ENCODE peak calls at places on chromosomes 7 and 10, in four cellular contexts. I is GM12878, L is HepG2, N is H1. Y is an unnamed sample.

GRCh38 chr10:74900297-74900696 is 73.9 kb downstream of the KAT6B start:
- DNase-seq in I (peak; percentile 48), L (no peak), N (no peak), Y (no peak)

GRCh38 chr7:148695953-148696352 is 2.8 kb upstream of the CUL1 start:
- DNase-seq in I (no peak), L (no peak), N (no peak), Y (no peak)

GRCh38 chr7:139095194-139095659 is 14.3 kb downstream of the ZC3HAV1 start:
- DNase-seq in I (peak; percentile 88), L (no peak), N (no peak), Y (no peak)

GRCh38 chr7:77799078-77799964 is 748 bp downstream of the PHTF2 start:
- DNase-seq in I (no peak), L (no peak), N (peak; percentile 79), Y (peak; percentile 13)

GRCh38 chr10:73065441-73065840 is 31.2 kb downstream of the P4HA1 start:
- DNase-seq in I (no peak), L (no peak), N (no peak), Y (no peak)

GRCh38 chr10:70115948-70116682 is 16.5 kb downstream of the AIFM2 start:
- DNase-seq in I (no peak), L (peak; percentile 59), N (peak; percentile 84), Y (peak; percentile 18)

GRCh38 chr10:112519129-112519761 is 72.2 kb downstream of the VTI1A start:
- DNase-seq in I (no peak), L (no peak), N (no peak), Y (no peak)

GRCh38 chr7:121366852-121367431 is 29.2 kb downstream of the FAM3C start:
- DNase-seq in I (no peak), L (peak; percentile 18), N (no peak), Y (no peak)

GRCh38 chr10:78210548-78210947 is 176.9 kb downstream of the RPS24 start:
- DNase-seq in I (no peak), L (no peak), N (no peak), Y (no peak)

GRCh38 chr10:71367279-71367678 is 29.4 kb upstream of the CDH23 start:
- DNase-seq in I (no peak), L (no peak), N (no peak), Y (no peak)

GRCh38 chr10:70723771-70724170 is 51.5 kb downstream of the ADAMTS14 start:
- DNase-seq in I (no peak), L (no peak), N (no peak), Y (no peak)

GRCh38 chr7:1240917-1241509 is 8.3 kb downstream of the UNCX start:
- DNase-seq in I (no peak), L (no peak), N (no peak), Y (no peak)

GRCh38 chr10:103645141-103646054 is 151.9 kb downstream of the NEURL1 start:
- DNase-seq in I (no peak), L (peak; percentile 87), N (no peak), Y (no peak)

GRCh38 chr7:95867309-95867708 is 95.0 kb downstream of the DYNC1I1 start:
- DNase-seq in I (no peak), L (no peak), N (no peak), Y (no peak)

GRCh38 chr10:79079490-79080355 is 11.0 kb downstream of the ZMIZ1 start:
- DNase-seq in I (no peak), L (no peak), N (no peak), Y (no peak)

GRCh38 chr10:5691786-5692185 is 7.1 kb downstream of the TASOR2 start:
- DNase-seq in I (no peak), L (no peak), N (no peak), Y (no peak)

GRCh38 chr10:27745719-27746363 is at the start of gene MKX:
- DNase-seq in I (no peak), L (no peak), N (peak; percentile 93), Y (no peak)

GRCh38 chr7:79461660-79462059 is 8.2 kb upstream of the MAGI2 start:
- DNase-seq in I (no peak), L (peak; percentile 88), N (no peak), Y (no peak)

GRCh38 chr10:87612107-87612506 is 47.6 kb upstream of the PAPSS2 start:
- DNase-seq in I (no peak), L (no peak), N (no peak), Y (no peak)

GRCh38 chr10:17665742-17666141 is 21.8 kb downstream of the STAM start:
- DNase-seq in I (no peak), L (peak; percentile 20), N (no peak), Y (no peak)

GRCh38 chr7:33982425-33982786 is 77.1 kb downstream of the BMPER start:
- DNase-seq in I (no peak), L (no peak), N (no peak), Y (no peak)

GRCh38 chr7:5282464-5283316 is at the start of gene SLC29A4:
- DNase-seq in I (no peak), L (no peak), N (no peak), Y (no peak)

GRCh38 chr10:75353183-75353582 is 48.4 kb downstream of the ZNF503 start:
- DNase-seq in I (no peak), L (no peak), N (no peak), Y (no peak)

GRCh38 chr7:106101726-106102125 is 10.4 kb downstream of the SYPL1 start:
- DNase-seq in I (no peak), L (no peak), N (no peak), Y (no peak)

GRCh38 chr10:75544923-75545322 is 113.5 kb downstream of the LRMDA start:
- DNase-seq in I (no peak), L (no peak), N (no peak), Y (no peak)

GRCh38 chr10:93547522-93547921 is 18.9 kb upstream of the FFAR4 start:
- DNase-seq in I (no peak), L (no peak), N (no peak), Y (no peak)

GRCh38 chr10:93542358-93542791 is 24.1 kb upstream of the FFAR4 start:
- DNase-seq in I (no peak), L (no peak), N (no peak), Y (no peak)

GRCh38 chr10:93541402-93542357 is 24.8 kb upstream of the FFAR4 start:
- DNase-seq in I (no peak), L (peak; percentile 13), N (peak; percentile 83), Y (peak; percentile 23)
- TF ChIP-seq SUZ12 in I (no peak), L (no peak), N (no peak), Y (no peak)

DNA sequence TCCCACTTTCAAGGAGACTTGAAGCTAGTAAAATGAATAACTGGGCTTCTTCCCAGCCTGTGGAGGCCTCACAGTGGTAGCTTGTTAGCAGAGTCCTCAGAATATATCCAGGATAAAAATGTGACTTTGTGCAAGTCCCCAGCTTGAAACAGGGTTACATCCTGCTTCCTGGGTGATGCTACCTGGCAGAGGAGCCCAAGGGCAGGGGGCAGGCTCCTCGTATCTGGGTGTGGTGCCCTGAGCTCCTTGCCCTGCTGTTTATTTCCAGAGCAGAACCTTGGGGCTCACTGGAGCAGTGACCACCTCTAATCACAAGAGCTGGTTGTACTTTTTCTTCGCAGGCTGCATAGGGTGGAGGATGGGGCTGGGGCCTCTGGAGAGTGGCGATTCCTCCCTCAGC is 94.8 kb downstream of the GRK5 start:
- DNase-seq in I (no peak), L (no peak), N (no peak), Y (no peak)
- H3K4me1 ChIP-seq in I (peaks cover 42% of the 10 kb centered on the region), L (peaks cover 50% of the 10 kb centered on the region), N (no peaks in the 10 kb centered on the region), Y (peaks cover 2% of the 10 kb centered on the region)

DNA sequence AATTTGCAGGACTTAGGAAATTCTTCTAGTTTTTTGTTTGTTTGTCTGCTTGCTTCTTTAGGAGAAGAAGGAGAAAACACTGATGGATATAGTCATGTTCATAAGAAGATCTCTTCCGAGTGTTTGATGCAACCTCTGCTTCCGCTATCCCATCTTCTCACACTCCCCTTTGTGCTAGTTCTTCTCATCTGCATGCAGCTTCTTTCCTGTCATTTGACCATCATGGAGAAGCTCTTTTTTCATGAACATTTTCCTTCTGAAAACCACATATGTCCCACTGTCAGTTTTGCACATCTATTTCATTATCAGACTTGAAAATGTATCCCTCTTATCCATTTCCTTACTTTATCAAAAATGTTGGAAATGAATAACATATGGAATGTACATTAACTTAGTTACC is 346.9 kb upstream of the PRKCQ start:
- DNase-seq in I (no peak), L (no peak), N (no peak), Y (no peak)
- H3K4me3 ChIP-seq in I (peak overlapping the region; percentile 4), L (no peak overlapping the region), N (no peak overlapping the region), Y (no peak overlapping the region)

DNA sequence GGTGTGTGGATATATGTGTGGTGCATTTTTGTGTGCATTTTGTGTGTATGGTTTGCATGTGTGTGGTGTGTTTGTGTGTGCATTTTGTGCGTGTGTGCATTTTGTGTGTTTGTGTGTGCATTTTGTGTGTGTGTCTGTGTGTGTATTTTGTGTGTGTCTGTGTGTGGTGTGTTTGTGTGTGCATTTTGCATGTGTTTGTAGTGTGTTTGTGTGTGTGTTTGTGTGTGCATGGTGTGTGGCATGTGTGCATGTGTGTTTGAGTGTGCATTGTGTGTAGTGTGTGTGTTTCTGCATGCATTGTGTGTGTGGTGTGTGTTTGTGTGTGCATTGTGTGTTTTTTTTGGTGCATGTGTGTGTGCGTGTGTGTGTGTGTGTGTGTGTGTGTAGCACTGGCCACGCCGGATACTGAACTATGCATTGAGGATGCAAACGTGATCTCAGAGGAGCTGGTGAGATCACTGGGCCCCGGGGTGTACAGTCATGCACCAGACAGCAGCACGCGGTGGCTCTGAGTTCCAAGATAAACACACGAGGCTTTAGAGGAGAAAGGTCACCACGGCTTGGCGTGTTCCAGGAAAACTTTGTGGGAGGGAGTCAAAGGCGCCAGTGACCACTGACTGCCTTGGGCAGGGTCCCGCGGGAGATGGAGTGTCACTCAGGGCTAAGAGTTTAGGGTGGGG is 106.6 kb upstream of the SHH start:
- DNase-seq in I (no peak), L (peak; percentile 66), N (no peak), Y (no peak)
- TF ChIP-seq SUZ12 in I (no peak), L (no peak), N (no peak), Y (no peak)

GRCh38 chr7:50261593-50261992 is 42.9 kb upstream of the IKZF1 start:
- DNase-seq in I (no peak), L (no peak), N (no peak), Y (no peak)
- H3K4me1 ChIP-seq in I (peaks cover 44% of the 10 kb centered on the region), L (no peaks in the 10 kb centered on the region), N (no peaks in the 10 kb centered on the region), Y (no peaks in the 10 kb centered on the region)

DNA sequence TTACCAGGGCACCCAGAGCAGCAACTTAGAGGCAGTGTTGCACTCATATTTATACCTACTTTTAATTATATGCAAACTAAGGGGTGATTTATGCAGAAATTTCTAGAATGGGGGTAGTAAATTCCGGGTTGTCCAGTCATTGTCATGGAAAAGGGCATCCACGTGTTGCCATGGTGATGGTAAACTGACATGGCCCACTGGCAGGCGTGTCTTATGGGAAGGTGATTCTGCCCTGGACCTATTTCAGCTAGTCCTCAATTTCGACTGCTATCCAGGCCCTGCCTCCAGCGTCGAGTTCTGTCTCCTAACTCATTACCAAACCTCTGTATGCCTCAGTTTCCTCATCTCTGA is 12.8 kb downstream of the SNX8 start:
- DNase-seq in I (no peak), L (no peak), N (no peak), Y (peak; percentile 86)
- H3K4me3 ChIP-seq in I (no peak overlapping the region), L (no peak overlapping the region), N (no peak overlapping the region), Y (no peak overlapping the region)

GRCh38 chr7:135151162-135151932 is 3.5 kb downstream of the TMEM140 start:
- DNase-seq in I (no peak), L (no peak), N (no peak), Y (no peak)

GRCh38 chr7:135147341-135147898 is 452 bp upstream of the TMEM140 start:
- DNase-seq in I (no peak), L (no peak), N (no peak), Y (no peak)

GRCh38 chr7:135143874-135144668 is 3.8 kb upstream of the TMEM140 start:
- DNase-seq in I (no peak), L (no peak), N (no peak), Y (no peak)

GRCh38 chr7:135150072-135150782 is 2.4 kb downstream of the TMEM140 start:
- DNase-seq in I (no peak), L (no peak), N (no peak), Y (no peak)

GRCh38 chr7:135147899-135148721 is at the start of gene TMEM140:
- DNase-seq in I (peak; percentile 90), L (peak; percentile 94), N (no peak), Y (no peak)
- TF ChIP-seq SUZ12 in I (no peak), L (no peak), N (no peak), Y (no peak)